ENCODE peak calls at places on chromosomes 2 and 18, in six cellular contexts. F, C, Y, G, B and V are unnamed samples.

GRCh38 chr2:190887089-190887488 is 6.5 kb downstream of the GLS start:
- DNase-seq in F (no peak), C (no peak), Y (no peak), G (no peak), B (peak; percentile 65), V (no peak)

GRCh38 chr2:177254433-177255226 is 9.9 kb downstream of the NFE2L2 start:
- DNase-seq in F (peak; percentile 94), C (peak; percentile 22), Y (no peak), G (no peak), B (no peak), V (peak; percentile 67)

GRCh38 chr18:26226229-26227050 is at the start of gene TAF4B:
- DNase-seq in F (peak; percentile 97), C (peak; percentile 91), Y (peak; percentile 94), G (peak; percentile 98), B (peak; percentile 76), V (peak; percentile 93)

GRCh38 chr2:61853086-61853847 is 593 bp downstream of the FAM161A start:
- DNase-seq in F (no peak), C (no peak), Y (peak; percentile 65), G (peak; percentile 19), B (peak; percentile 14), V (peak; percentile 82)

GRCh38 chr2:181891966-181892794 is 650 bp downstream of the ITPRID2 start:
- DNase-seq in F (peak; percentile 91), C (peak; percentile 54), Y (peak; percentile 61), G (peak; percentile 74), B (peak; percentile 39), V (peak; percentile 81)

GRCh38 chr2:45435316-45435715 is 175.8 kb downstream of the SRBD1 start:
- DNase-seq in F (no peak), C (peak; percentile 16), Y (no peak), G (peak; percentile 79), B (peak; percentile 77), V (no peak)

GRCh38 chr2:45180033-45180746 is 170.9 kb upstream of the SIX2 start:
- DNase-seq in F (no peak), C (no peak), Y (no peak), G (peak; percentile 67), B (no peak), V (no peak)

GRCh38 chr2:217944923-217945322 is 57.9 kb downstream of the TNS1 start:
- DNase-seq in F (no peak), C (peak; percentile 1), Y (no peak), G (no peak), B (no peak), V (peak; percentile 1)

GRCh38 chr2:234978466-234979203 is 26.8 kb downstream of the SH3BP4 start:
- DNase-seq in F (no peak), C (no peak), Y (no peak), G (peak; percentile 50), B (peak; percentile 58), V (peak; percentile 67)

GRCh38 chr2:203880557-203881125 is 13.1 kb downstream of the CTLA4 start:
- DNase-seq in F (peak; percentile 55), C (no peak), Y (no peak), G (no peak), B (no peak), V (no peak)

GRCh38 chr2:217756375-217757107 is 246.3 kb downstream of the TNS1 start:
- DNase-seq in F (peak; percentile 96), C (peak; percentile 97), Y (peak; percentile 35), G (peak; percentile 72), B (peak; percentile 18), V (peak; percentile 42)

GRCh38 chr2:111930404-111930803 is 32.0 kb downstream of the MERTK start:
- DNase-seq in F (peak; percentile 16), C (no peak), Y (no peak), G (no peak), B (no peak), V (no peak)

GRCh38 chr18:47756364-47757016 is 174.0 kb downstream of the SMAD2 start:
- DNase-seq in F (peak; percentile 94), C (peak; percentile 59), Y (peak; percentile 22), G (peak; percentile 68), B (peak; percentile 41), V (peak; percentile 69)

GRCh38 chr2:126685629-126686028 is 29.7 kb downstream of the GYPC start:
- DNase-seq in F (no peak), C (no peak), Y (no peak), G (no peak), B (no peak), V (no peak)

GRCh38 chr2:215812966-215813365 is 200.4 kb downstream of the MREG start:
- DNase-seq in F (no peak), C (no peak), Y (no peak), G (peak; percentile 78), B (peak; percentile 59), V (no peak)

GRCh38 chr2:15436195-15436594 is 124.9 kb downstream of the NBAS start:
- DNase-seq in F (no peak), C (no peak), Y (no peak), G (no peak), B (peak; percentile 27), V (no peak)

GRCh38 chr2:50691518-50691917 is 340.4 kb downstream of the NRXN1 start:
- DNase-seq in F (no peak), C (no peak), Y (no peak), G (no peak), B (no peak), V (no peak)

DNA sequence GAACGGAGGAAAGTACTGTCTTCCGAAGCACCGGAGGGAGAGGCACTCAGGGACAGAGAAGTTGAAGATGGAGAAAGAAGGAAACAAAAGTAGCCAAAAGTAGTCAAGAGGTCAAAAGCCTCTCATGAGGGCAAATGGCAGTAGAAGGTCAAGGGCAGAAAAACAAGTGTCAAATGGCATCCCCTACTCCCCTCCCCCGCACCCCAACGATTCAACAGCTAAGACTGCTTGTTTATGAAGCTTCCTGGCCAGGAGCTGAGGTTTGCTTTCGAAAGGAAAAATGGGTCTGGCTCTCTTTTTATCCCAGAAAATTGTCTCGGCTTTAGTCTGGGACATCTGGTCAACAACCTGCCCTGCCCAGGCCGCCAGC is 2.1 kb upstream of the TBR1 start:
- DNase-seq in F (no peak), C (no peak), Y (no peak), G (no peak), B (no peak), V (no peak)
- H3K4me3 ChIP-seq in F (peak overlapping the region; percentile 70), C (peak overlapping the region; percentile 53), Y (peak overlapping the region; percentile 52), G (peak overlapping the region; percentile 53), B (peak overlapping the region; percentile 32), V (peak overlapping the region; percentile 23)

GRCh38 chr2:187580462-187581124 is 26.4 kb upstream of the TFPI start:
- DNase-seq in F (no peak), C (no peak), Y (no peak), G (peak; percentile 80), B (peak; percentile 74), V (no peak)
- H3K4me3 ChIP-seq in F (no peak overlapping the region), C (no peak overlapping the region), Y (peak overlapping the region; percentile 28), G (peak overlapping the region; percentile 42), B (no peak overlapping the region), V (no peak overlapping the region)

GRCh38 chr18:46279673-46280072 is 175.5 kb downstream of the HAUS1 start:
- DNase-seq in F (no peak), C (no peak), Y (no peak), G (no peak), B (no peak), V (no peak)
- H3K4me3 ChIP-seq in F (no peak overlapping the region), C (no peak overlapping the region), Y (no peak overlapping the region), G (no peak overlapping the region), B (no peak overlapping the region), V (no peak overlapping the region)

DNA sequence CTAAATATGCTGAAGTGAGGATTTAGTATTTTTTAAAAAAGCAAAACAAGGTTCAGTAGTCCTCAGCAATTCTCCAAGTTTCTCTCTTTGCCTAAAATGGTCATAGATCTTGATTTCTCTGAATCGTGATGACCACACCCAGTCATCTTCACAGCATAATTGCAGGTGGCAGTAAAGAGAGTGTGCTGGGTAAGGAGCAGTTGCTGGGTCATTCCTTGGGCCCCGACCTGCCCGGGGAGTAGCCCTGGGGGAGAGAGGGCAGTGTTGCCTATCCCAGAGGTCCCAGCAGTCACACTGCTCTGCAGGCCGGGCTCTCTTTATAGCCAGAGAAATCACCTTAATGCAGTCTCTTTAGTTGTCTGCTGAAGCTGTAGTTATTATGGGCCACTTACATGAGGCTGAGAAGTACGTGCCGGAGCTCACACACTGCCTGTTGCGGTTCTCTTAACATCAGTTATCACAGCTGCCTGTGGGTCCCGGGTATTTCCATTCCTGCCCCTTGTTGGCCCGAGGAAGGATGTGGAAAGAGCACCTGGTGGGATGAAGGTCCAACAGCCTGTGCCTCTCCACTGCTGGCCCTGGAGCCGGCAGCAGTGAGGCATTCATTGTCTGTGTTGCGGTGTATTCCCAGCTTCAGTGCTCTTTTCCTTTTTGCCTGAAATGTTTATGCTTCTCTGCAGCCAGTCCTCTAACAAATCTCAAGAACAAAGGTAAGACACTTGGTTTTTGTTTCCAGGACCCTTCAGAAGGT is 230.1 kb downstream of the ALPK2 start:
- DNase-seq in F (peak; percentile 39), C (no peak), Y (no peak), G (no peak), B (no peak), V (no peak)
- H3K4me3 ChIP-seq in F (no peak overlapping the region), C (no peak overlapping the region), Y (no peak overlapping the region), G (no peak overlapping the region), B (no peak overlapping the region), V (no peak overlapping the region)

GRCh38 chr18:55999641-56000040 is 411.6 kb upstream of the TCF4 start:
- DNase-seq in F (no peak), C (no peak), Y (no peak), G (peak; percentile 70), B (no peak), V (no peak)

GRCh38 chr18:55996726-55997125 is 408.7 kb upstream of the TCF4 start:
- DNase-seq in F (no peak), C (no peak), Y (no peak), G (no peak), B (peak; percentile 33), V (no peak)

GRCh38 chr18:56000041-56000440 is 412.0 kb upstream of the TCF4 start:
- DNase-seq in F (no peak), C (no peak), Y (no peak), G (peak; percentile 52), B (no peak), V (no peak)

GRCh38 chr18:55998071-55998522 is 410.1 kb upstream of the TCF4 start:
- DNase-seq in F (peak; percentile 72), C (peak; percentile 4), Y (no peak), G (peak; percentile 88), B (peak; percentile 31), V (peak; percentile 39)

DNA sequence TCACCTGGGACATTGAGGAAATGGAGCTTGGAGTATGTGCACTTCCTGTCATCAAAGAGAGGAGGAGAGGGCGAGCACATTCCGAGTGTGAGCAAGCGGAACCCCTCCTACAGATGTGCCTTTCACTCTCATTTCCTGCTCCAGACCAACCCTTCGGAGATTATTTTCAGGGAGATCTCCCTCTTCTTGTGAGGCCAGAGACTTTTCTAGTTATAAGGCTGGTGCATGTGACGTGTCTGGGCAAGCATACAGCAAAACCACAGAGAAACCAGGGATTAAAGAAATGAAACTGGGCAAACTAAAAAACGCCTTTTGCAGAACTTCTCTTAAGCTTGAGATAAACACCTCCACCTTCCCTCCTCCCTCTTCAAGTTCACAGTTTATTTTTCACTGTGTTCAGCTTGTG is 409.2 kb upstream of the TCF4 start:
- DNase-seq in F (no peak), C (no peak), Y (no peak), G (no peak), B (peak; percentile 80), V (no peak)
- H3K4me3 ChIP-seq in F (no peak overlapping the region), C (no peak overlapping the region), Y (no peak overlapping the region), G (no peak overlapping the region), B (no peak overlapping the region), V (no peak overlapping the region)

GRCh38 chr18:36493349-36494281 is 196.1 kb downstream of the FHOD3 start:
- DNase-seq in F (peak; percentile 72), C (no peak), Y (no peak), G (peak; percentile 23), B (no peak), V (peak; percentile 80)
- H3K4me3 ChIP-seq in F (no peak overlapping the region), C (no peak overlapping the region), Y (no peak overlapping the region), G (no peak overlapping the region), B (no peak overlapping the region), V (no peak overlapping the region)

GRCh38 chr18:12279781-12280531 is 25.8 kb downstream of the CIDEA start:
- DNase-seq in F (no peak), C (no peak), Y (no peak), G (no peak), B (no peak), V (no peak)
- H3K4me3 ChIP-seq in F (no peak overlapping the region), C (no peak overlapping the region), Y (peak overlapping the region; percentile 42), G (peak overlapping the region; percentile 20), B (no peak overlapping the region), V (no peak overlapping the region)